ENCODE peak calls at places on chromosomes 13 and 19, in five cellular contexts. F, N, E, Z and K are unnamed samples.

GRCh38 chr19:20165971-20166592 is 932 bp upstream of the ZNF486 start:
- DNase-seq in F (no peak), N (no peak), E (peak; percentile 40), Z (no peak), K (no peak)

GRCh38 chr19:27660428-27660827 is 1552.5 kb downstream of the UQCRFS1 start:
- DNase-seq in F (no peak), N (no peak), E (no peak), Z (no peak), K (no peak)

GRCh38 chr19:58325623-58326022 is 1.2 kb upstream of the ZSCAN22 start:
- DNase-seq in F (no peak), N (no peak), E (no peak), Z (no peak), K (no peak)

GRCh38 chr19:47723573-47723923 is 10.3 kb downstream of the EHD2 start:
- DNase-seq in F (no peak), N (no peak), E (peak; percentile 63), Z (no peak), K (peak; percentile 92)

GRCh38 chr13:91468301-91468700 is 69.9 kb downstream of the GPC5 start:
- DNase-seq in F (no peak), N (no peak), E (no peak), Z (no peak), K (no peak)

GRCh38 chr19:13588953-13589833 is 82.9 kb upstream of the CACNA1A start:
- DNase-seq in F (peak; percentile 83), N (peak; percentile 84), E (peak; percentile 22), Z (no peak), K (peak; percentile 38)

GRCh38 chr19:2083174-2083854 is 12.8 kb downstream of the MOB3A start:
- DNase-seq in F (no peak), N (peak; percentile 23), E (no peak), Z (no peak), K (peak; percentile 81)

GRCh38 chr19:30278882-30279254 is 93.3 kb upstream of the ZNF536 start:
- DNase-seq in F (no peak), N (no peak), E (no peak), Z (no peak), K (no peak)

GRCh38 chr19:49145485-49146407 is 9.4 kb downstream of the HRC start:
- DNase-seq in F (peak; percentile 77), N (peak; percentile 84), E (peak; percentile 48), Z (peak; percentile 13), K (peak; percentile 44)

GRCh38 chr19:29840066-29840950 is 28.5 kb downstream of the CCNE1 start:
- DNase-seq in F (no peak), N (no peak), E (no peak), Z (no peak), K (no peak)

GRCh38 chr19:5186293-5187050 is 154.1 kb downstream of the PTPRS start:
- DNase-seq in F (no peak), N (no peak), E (no peak), Z (no peak), K (no peak)

GRCh38 chr13:59391696-59392095 is 772.0 kb downstream of the DIAPH3 start:
- DNase-seq in F (peak; percentile 12), N (peak; percentile 30), E (peak; percentile 39), Z (peak; percentile 45), K (peak; percentile 84)

GRCh38 chr13:90910240-90910639 is 437.2 kb upstream of the MIR17HG start:
- DNase-seq in F (no peak), N (peak; percentile 19), E (no peak), Z (no peak), K (no peak)

GRCh38 chr19:45817010-45817724 is 2.1 kb upstream of the RSPH6A start:
- DNase-seq in F (peak; percentile 98), N (peak; percentile 99), E (peak; percentile 87), Z (peak; percentile 75), K (peak; percentile 80)

GRCh38 chr19:45340232-45340898 is at the start of gene KLC3:
- DNase-seq in F (peak; percentile 96), N (peak; percentile 70), E (no peak), Z (no peak), K (no peak)

GRCh38 chr13:59016250-59016649 is 1147.5 kb downstream of the DIAPH3 start:
- DNase-seq in F (no peak), N (no peak), E (no peak), Z (no peak), K (no peak)

GRCh38 chr13:67061750-67062149 is 168.4 kb downstream of the PCDH9 start:
- DNase-seq in F (no peak), N (no peak), E (no peak), Z (no peak), K (no peak)

GRCh38 chr13:40211586-40211968 is 454.9 kb downstream of the FOXO1 start:
- DNase-seq in F (no peak), N (no peak), E (no peak), Z (no peak), K (no peak)

GRCh38 chr19:13015361-13016231 is 20.3 kb downstream of the NFIX start:
- DNase-seq in F (peak; percentile 38), N (no peak), E (no peak), Z (no peak), K (no peak)

GRCh38 chr13:83121904-83122303 is 760.4 kb downstream of the SLITRK1 start:
- DNase-seq in F (no peak), N (no peak), E (no peak), Z (no peak), K (no peak)

GRCh38 chr13:76725211-76725610 is 161.0 kb downstream of the KCTD12 start:
- DNase-seq in F (no peak), N (no peak), E (no peak), Z (no peak), K (no peak)

GRCh38 chr19:5292453-5292842 is 48.2 kb downstream of the PTPRS start:
- DNase-seq in F (no peak), N (peak; percentile 93), E (no peak), Z (no peak), K (no peak)

GRCh38 chr19:31613683-31614219 is 264.5 kb upstream of the TSHZ3 start:
- DNase-seq in F (no peak), N (peak; percentile 27), E (no peak), Z (no peak), K (no peak)

GRCh38 chr19:40962460-40962961 is 28.6 kb upstream of the CYP2B6 start:
- DNase-seq in F (no peak), N (no peak), E (peak; percentile 55), Z (no peak), K (no peak)

GRCh38 chr13:95698047-95698749 is 21.3 kb downstream of the DNAJC3 start:
- DNase-seq in F (peak; percentile 14), N (no peak), E (no peak), Z (no peak), K (no peak)

GRCh38 chr19:35556025-35556590 is 7.3 kb downstream of the ATP4A start:
- DNase-seq in F (no peak), N (no peak), E (no peak), Z (no peak), K (no peak)

GRCh38 chr13:106499905-106500304 is 35.6 kb downstream of the EFNB2 start:
- DNase-seq in F (no peak), N (no peak), E (no peak), Z (peak; percentile 15), K (peak; percentile 46)

GRCh38 chr19:12092065-12092867 is 27.7 kb downstream of the ZNF844 start:
- DNase-seq in F (peak; percentile 90), N (no peak), E (peak; percentile 72), Z (peak; percentile 16), K (peak; percentile 6)

GRCh38 chr19:43711751-43712355 is 4.0 kb upstream of the IRGC start:
- DNase-seq in F (no peak), N (no peak), E (no peak), Z (no peak), K (no peak)

GRCh38 chr19:18939922-18940775 is 868 bp downstream of the HOMER3 start:
- DNase-seq in F (no peak), N (peak; percentile 73), E (no peak), Z (no peak), K (no peak)

GRCh38 chr19:33048806-33049676 is 15.6 kb downstream of the RHPN2 start:
- DNase-seq in F (no peak), N (no peak), E (no peak), Z (no peak), K (no peak)

GRCh38 chr13:89584058-89584457 is 1763.4 kb upstream of the MIR17HG start:
- DNase-seq in F (no peak), N (peak; percentile 62), E (no peak), Z (no peak), K (no peak)

GRCh38 chr13:96003304-96003703 is 49.9 kb downstream of the UGGT2 start:
- DNase-seq in F (no peak), N (no peak), E (no peak), Z (no peak), K (no peak)

GRCh38 chr13:43261018-43261417 is 237.6 kb downstream of the DNAJC15 start:
- DNase-seq in F (no peak), N (no peak), E (no peak), Z (no peak), K (no peak)

GRCh38 chr19:18589380-18590272 is 1.0 kb downstream of the REX1BD start:
- DNase-seq in F (peak; percentile 65), N (peak; percentile 85), E (peak; percentile 65), Z (no peak), K (no peak)

GRCh38 chr13:71801781-71802180 is 65.2 kb downstream of the DACH1 start:
- DNase-seq in F (no peak), N (peak; percentile 61), E (no peak), Z (no peak), K (no peak)

GRCh38 chr13:29801102-29801501 is 49.3 kb downstream of the UBL3 start:
- DNase-seq in F (no peak), N (no peak), E (no peak), Z (no peak), K (no peak)

GRCh38 chr13:47794963-47795362 is 206.1 kb downstream of the SUCLA2 start:
- DNase-seq in F (no peak), N (peak; percentile 26), E (peak; percentile 7), Z (no peak), K (peak; percentile 31)

GRCh38 chr19:8306235-8307054 is 1.7 kb downstream of the CD320 start:
- DNase-seq in F (peak; percentile 45), N (no peak), E (no peak), Z (no peak), K (no peak)
- TF ChIP-seq REST in F (no peak), N (no peak), E (no peak), Z (no peak), K (no peak)

GRCh38 chr19:17406887-17407196 is 1.4 kb upstream of the BST2 start:
- DNase-seq in F (no peak), N (no peak), E (no peak), Z (no peak), K (no peak)
- H3K4me3 ChIP-seq in F (peak overlapping the region; percentile 53), N (no peak overlapping the region), E (peak overlapping the region; percentile 70), Z (peak overlapping the region; percentile 83), K (peak overlapping the region; percentile 69)

GRCh38 chr13:32047796-32048195 is 16.2 kb downstream of the FRY start:
- DNase-seq in F (no peak), N (no peak), E (no peak), Z (no peak), K (peak; percentile 70)
- TF ChIP-seq GABPA in F (no peak), N (no peak), E (no peak), Z (no peak), K (no peak)

GRCh38 chr19:57105976-57106610 is 13.7 kb upstream of the USP29 start:
- DNase-seq in F (no peak), N (no peak), E (no peak), Z (no peak), K (no peak)

GRCh38 chr19:57106646-57107235 is 13.0 kb upstream of the USP29 start:
- DNase-seq in F (no peak), N (peak; percentile 36), E (no peak), Z (no peak), K (no peak)

GRCh38 chr19:57099199-57099661 is 20.6 kb upstream of the USP29 start:
- DNase-seq in F (peak; percentile 66), N (peak; percentile 87), E (peak; percentile 49), Z (no peak), K (peak; percentile 4)

GRCh38 chr19:57103573-57104277 is 16.1 kb upstream of the USP29 start:
- DNase-seq in F (peak; percentile 54), N (peak; percentile 79), E (peak; percentile 47), Z (peak; percentile 15), K (peak; percentile 56)
- TF ChIP-seq REST in F (no peak), N (no peak), E (no peak), Z (no peak), K (no peak)